ENCODE peak calls at places on chromosomes 4 and X, in seven cellular contexts. N is A673, D is aorta, H is endodermal cell, F is tibial artery, R is cardiac muscle cell, Q is mammary epithelial cell. B is an unnamed sample.
A peak's percentile ranks its signal among the peaks of the same experiment; 100 is the strongest.

GRCh38 chrX:39689374-39690104 is 408.2 kb downstream of the BCOR start:
- DNase-seq in N (no peak), D (no peak), H (peak; percentile 84), F (no peak), R (peak; percentile 32), Q (no peak), B (no peak)

GRCh38 chrX:57227691-57228090 is 58.8 kb upstream of the FAAH2 start:
- DNase-seq in N (no peak), D (no peak), H (peak; percentile 80), F (no peak), R (no peak), Q (peak; percentile 36), B (peak; percentile 7)

GRCh38 chr4:67929447-67929846 is 33.8 kb downstream of the TMPRSS11A start:
- DNase-seq in N (peak; percentile 22), D (no peak), H (no peak), F (no peak), R (no peak), Q (peak; percentile 94), B (no peak)

GRCh38 chrX:120462370-120462769 is 6.7 kb downstream of the LAMP2 start:
- DNase-seq in N (no peak), D (no peak), H (no peak), F (no peak), R (no peak), Q (no peak), B (no peak)

GRCh38 chrX:41923925-41924693 is 755 bp upstream of the CASK start:
- DNase-seq in N (peak; percentile 28), D (no peak), H (peak; percentile 65), F (peak; percentile 54), R (peak; percentile 56), Q (peak; percentile 44), B (no peak)

GRCh38 chr4:98659741-98660507 is 1.5 kb upstream of the TSPAN5 start:
- DNase-seq in N (peak; percentile 40), D (no peak), H (no peak), F (no peak), R (no peak), Q (peak; percentile 48), B (no peak)

GRCh38 chr4:52870225-52870624 is 8.1 kb downstream of the RASL11B start:
- DNase-seq in N (no peak), D (no peak), H (no peak), F (no peak), R (no peak), Q (no peak), B (no peak)

GRCh38 chrX:106862972-106863688 is 40.0 kb downstream of the RIPPLY1 start:
- DNase-seq in N (peak; percentile 23), D (no peak), H (peak; percentile 85), F (no peak), R (peak; percentile 33), Q (peak; percentile 24), B (peak; percentile 16)

GRCh38 chr4:24778427-24779225 is 16.7 kb upstream of the SOD3 start:
- DNase-seq in N (peak; percentile 91), D (no peak), H (no peak), F (peak; percentile 74), R (no peak), Q (peak; percentile 48), B (no peak)

GRCh38 chrX:124023838-124024238 is 62.3 kb downstream of the STAG2 start:
- DNase-seq in N (no peak), D (no peak), H (no peak), F (no peak), R (no peak), Q (peak; percentile 13), B (no peak)

GRCh38 chr4:168832746-168833575 is 177.1 kb downstream of the CBR4 start:
- DNase-seq in N (no peak), D (peak; percentile 85), H (peak; percentile 87), F (peak; percentile 78), R (peak; percentile 57), Q (peak; percentile 69), B (no peak)

DNA sequence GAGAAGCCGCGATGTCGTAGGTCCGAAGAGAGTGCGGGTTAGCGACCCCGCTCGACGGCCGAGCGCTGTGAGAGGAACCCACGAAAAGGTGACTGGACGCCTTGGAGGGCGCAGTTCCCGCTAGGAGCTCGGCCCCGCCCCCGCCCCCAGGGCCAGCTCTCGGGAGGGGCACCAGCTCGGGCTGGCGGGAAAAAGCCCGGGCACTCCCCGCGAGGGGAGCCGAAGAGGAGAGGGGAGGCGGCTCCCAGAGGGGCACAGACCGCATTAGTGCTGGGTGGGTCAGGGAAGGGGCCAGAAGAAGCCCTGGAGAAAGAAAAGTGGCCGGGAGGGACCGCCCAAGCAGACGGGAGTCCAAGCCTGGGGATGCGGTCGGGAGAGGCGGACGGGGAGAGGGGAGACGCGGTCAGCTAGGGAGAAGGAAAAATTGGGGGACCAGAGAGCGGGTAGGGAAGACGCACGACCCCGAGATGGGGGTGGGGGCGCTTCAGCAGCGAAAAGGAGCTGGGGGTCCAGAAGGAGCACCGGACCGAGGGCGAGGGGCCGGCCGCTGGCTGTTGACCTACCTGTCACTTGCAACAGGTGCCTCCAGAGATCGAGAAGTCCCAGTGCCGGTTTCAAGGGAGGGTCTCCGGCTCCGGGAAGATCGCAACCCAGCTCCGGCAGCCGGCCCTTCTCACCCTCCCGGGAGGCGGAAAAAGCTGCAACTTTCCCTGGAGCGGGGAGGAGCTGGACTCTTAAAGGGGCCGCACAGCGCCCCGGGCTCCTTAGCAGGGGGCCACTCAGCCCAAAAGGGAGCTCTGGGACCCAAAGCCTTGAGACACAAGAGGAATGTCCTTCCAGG is at the start of gene SYTL4:
- DNase-seq in N (peak; percentile 8), D (peak; percentile 81), H (peak; percentile 70), F (peak; percentile 60), R (peak; percentile 28), Q (no peak), B (no peak)
- H3K27ac ChIP-seq in N (no peak within 1 kb of the TSS), D (no peak within 1 kb of the TSS), H (no peak within 1 kb of the TSS), F (peak within 1 kb of the TSS; percentile 69), R (no peak within 1 kb of the TSS), Q (no peak within 1 kb of the TSS), B (no peak within 1 kb of the TSS)

DNA sequence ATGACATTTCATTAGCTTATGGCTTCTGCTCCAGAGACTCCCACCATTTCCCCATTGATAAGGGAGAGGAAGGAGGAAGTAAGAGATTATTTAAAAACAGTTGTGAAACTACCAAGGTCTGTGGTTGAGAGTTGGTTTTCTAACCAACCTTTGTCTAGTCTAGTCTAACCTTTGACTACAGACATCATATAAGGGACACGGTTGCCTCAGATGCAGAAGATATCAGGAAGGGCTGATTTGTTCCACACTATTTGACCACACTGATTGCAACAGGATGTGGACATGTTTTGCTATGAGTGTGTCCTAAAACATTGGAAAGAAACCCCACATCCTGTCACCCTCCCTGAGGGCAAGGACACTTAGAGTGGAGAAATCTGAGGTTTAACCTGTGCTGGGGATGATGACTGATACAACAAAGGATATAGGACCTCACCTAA is 53.0 kb downstream of the COQ2 start:
- DNase-seq in N (no peak), D (no peak), H (no peak), F (no peak), R (no peak), Q (peak; percentile 82), B (no peak)
- H3K27ac ChIP-seq in N (no peak overlapping the region), D (no peak overlapping the region), H (no peak overlapping the region), F (no peak overlapping the region), R (no peak overlapping the region), Q (no peak overlapping the region), B (no peak overlapping the region)

GRCh38 chr4:147717878-147718277 is 14.0 kb upstream of the ARHGAP10 start:
- DNase-seq in N (no peak), D (no peak), H (no peak), F (no peak), R (no peak), Q (no peak), B (no peak)

GRCh38 chr4:147709999-147710398 is 21.9 kb upstream of the ARHGAP10 start:
- DNase-seq in N (no peak), D (no peak), H (no peak), F (no peak), R (no peak), Q (peak; percentile 34), B (no peak)

DNA sequence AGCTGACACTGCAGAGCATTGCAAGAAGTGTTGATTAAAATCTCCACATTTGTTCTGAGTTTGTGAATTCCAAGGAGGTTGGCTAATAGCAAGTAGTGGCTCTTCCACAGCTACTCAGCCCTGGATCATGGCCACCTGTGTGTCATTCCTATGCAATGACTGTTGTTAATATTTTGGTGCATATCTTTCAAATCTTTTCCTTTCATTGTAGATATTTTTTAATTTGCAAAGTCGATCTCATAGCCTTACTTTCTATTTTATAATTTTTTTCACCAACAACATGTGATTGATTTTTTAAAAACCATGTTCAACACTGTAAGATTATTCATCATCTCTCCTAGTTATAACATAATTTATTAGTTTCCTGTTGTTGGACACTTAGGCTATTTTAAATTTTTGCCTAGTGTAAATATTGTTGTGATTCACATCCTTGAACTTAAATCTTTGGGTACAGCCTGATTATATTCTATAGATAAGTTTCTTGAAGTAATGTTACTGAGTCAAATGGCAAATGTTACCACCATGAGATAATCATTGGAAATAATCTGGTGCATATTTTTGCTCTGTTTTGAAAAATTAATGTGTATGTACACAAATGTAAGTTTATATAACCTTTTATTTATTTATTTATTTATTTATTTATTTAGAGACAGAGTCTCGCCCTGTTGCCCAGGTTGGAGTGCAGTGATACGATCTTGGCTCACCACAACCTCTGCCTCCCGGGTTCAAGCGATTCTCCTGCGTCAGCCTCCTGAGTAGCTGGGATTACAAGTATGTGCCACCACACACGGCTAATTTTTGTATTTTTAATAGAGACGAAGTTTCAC is 17.1 kb upstream of the ARHGAP10 start:
- DNase-seq in N (no peak), D (peak; percentile 81), H (no peak), F (peak; percentile 76), R (no peak), Q (peak; percentile 66), B (no peak)
- H3K27ac ChIP-seq in N (no peak overlapping the region), D (no peak overlapping the region), H (no peak overlapping the region), F (no peak overlapping the region), R (no peak overlapping the region), Q (no peak overlapping the region), B (no peak overlapping the region)

GRCh38 chr4:185755451-185755850 is 56.5 kb downstream of the SORBS2 start:
- DNase-seq in N (no peak), D (no peak), H (no peak), F (no peak), R (no peak), Q (no peak), B (no peak)
- H3K27ac ChIP-seq in N (no peak overlapping the region), D (no peak overlapping the region), H (no peak overlapping the region), F (peak overlapping the region; percentile 10), R (peak overlapping the region; percentile 19), Q (no peak overlapping the region), B (no peak overlapping the region)

DNA sequence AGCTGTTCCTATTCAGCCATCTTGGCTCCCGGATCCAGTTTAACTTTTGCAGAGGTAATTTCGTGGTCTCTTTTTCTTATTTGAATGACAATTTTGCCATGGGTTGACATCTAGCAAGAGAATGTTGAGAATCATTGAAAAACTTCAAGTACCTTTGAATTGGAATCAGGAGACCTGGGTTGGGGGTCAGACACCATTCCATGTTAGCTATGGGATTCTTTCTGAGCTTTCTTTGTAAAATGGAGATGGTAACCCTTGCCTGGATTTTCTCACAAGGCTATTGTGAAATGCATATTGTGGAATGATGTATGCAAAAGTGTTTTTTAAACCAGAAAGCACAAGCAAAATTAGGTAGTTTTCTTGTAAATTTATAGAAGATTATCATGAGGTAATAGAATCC is 79.1 kb upstream of the HAND2 start:
- DNase-seq in N (no peak), D (no peak), H (no peak), F (no peak), R (no peak), Q (no peak), B (no peak)
- H3K27ac ChIP-seq in N (no peak overlapping the region), D (no peak overlapping the region), H (no peak overlapping the region), F (no peak overlapping the region), R (no peak overlapping the region), Q (no peak overlapping the region), B (no peak overlapping the region)

GRCh38 chr4:10083861-10084641 is 32.5 kb downstream of the WDR1 start:
- DNase-seq in N (no peak), D (peak; percentile 61), H (no peak), F (peak; percentile 64), R (no peak), Q (no peak), B (no peak)
- H3K27ac ChIP-seq in N (no peak overlapping the region), D (peak overlapping the region; percentile 4), H (no peak overlapping the region), F (peak overlapping the region; percentile 1), R (peak overlapping the region; percentile 75), Q (no peak overlapping the region), B (no peak overlapping the region)

B was measured in iPS DF 6.9.